ENCODE peak calls at places on chromosomes 4 and X, in seven cellular contexts. T is H54, X is gastrocnemius medialis, I is erythroblast, D is suprapubic skin, W is NB4, V is endothelial cell of umbilical vein. C is an unnamed sample.

GRCh38 chrX:112819013-112819635 is 21.5 kb downstream of the AMOT start:
- DNase-seq in T (no peak), X (no peak), I (no peak), D (no peak), W (no peak), V (no peak), C (no peak)

GRCh38 chrX:45623266-45623665 is 422.6 kb upstream of the DIPK2B start:
- DNase-seq in T (no peak), X (no peak), I (no peak), D (no peak), W (no peak), V (peak), C (no peak)

GRCh38 chrX:124426824-124427223 is 80.5 kb downstream of the SH2D1A start:
- DNase-seq in T (no peak), X (no peak), I (no peak), D (no peak), W (no peak), V (peak), C (no peak)

GRCh38 chr4:158315706-158316105 is 105.4 kb downstream of the TMEM144 start:
- DNase-seq in T (no peak), X (no peak), I (no peak), D (no peak), W (no peak), V (peak), C (no peak)

GRCh38 chr4:26010266-26010665 is 96.2 kb downstream of the SMIM20 start:
- DNase-seq in T (no peak), X (no peak), I (no peak), D (no peak), W (no peak), V (no peak), C (no peak)

GRCh38 chr4:26590639-26591038 is 6.8 kb downstream of the TBC1D19 start:
- DNase-seq in T (no peak), X (no peak), I (no peak), D (no peak), W (no peak), V (no peak), C (no peak)

GRCh38 chrX:39258331-39258730 is 457.1 kb downstream of the MID1IP1 start:
- DNase-seq in T (no peak), X (peak), I (peak), D (no peak), W (no peak), V (no peak), C (no peak)

GRCh38 chr4:72896515-72896914 is 173.0 kb downstream of the COX18 start:
- DNase-seq in T (no peak), X (no peak), I (no peak), D (no peak), W (no peak), V (no peak), C (no peak)

GRCh38 chrX:106894978-106895452 is 8.1 kb downstream of the RIPPLY1 start:
- DNase-seq in T (peak), X (no peak), I (no peak), D (no peak), W (no peak), V (peak), C (no peak)

GRCh38 chr4:96895826-96896225 is 1055.9 kb downstream of the PDHA2 start:
- DNase-seq in T (no peak), X (no peak), I (no peak), D (no peak), W (no peak), V (no peak), C (no peak)

GRCh38 chr4:21819086-21819485 is 129.5 kb downstream of the KCNIP4 start:
- DNase-seq in T (no peak), X (no peak), I (no peak), D (no peak), W (no peak), V (peak), C (no peak)

GRCh38 chr4:52019941-52020657 is at the start of gene LRRC66:
- DNase-seq in T (no peak), X (no peak), I (no peak), D (no peak), W (no peak), V (peak), C (no peak)

GRCh38 chr4:58809366-58809765 is 1699.2 kb upstream of the IGFBP7 start:
- DNase-seq in T (no peak), X (no peak), I (no peak), D (no peak), W (no peak), V (no peak), C (no peak)

GRCh38 chr4:4216668-4217067 is 10.1 kb downstream of the OTOP1 start:
- DNase-seq in T (peak), X (no peak), I (no peak), D (no peak), W (no peak), V (no peak), C (peak)

GRCh38 chr4:72631296-72631695 is 62.3 kb upstream of the ADAMTS3 start:
- DNase-seq in T (peak), X (no peak), I (no peak), D (no peak), W (no peak), V (no peak), C (no peak)

GRCh38 chr4:141002323-141002805 is 130.9 kb downstream of the RNF150 start:
- DNase-seq in T (no peak), X (no peak), I (no peak), D (no peak), W (no peak), V (no peak), C (no peak)

GRCh38 chrX:107669885-107670628 is 41.7 kb downstream of the PRPS1 start:
- DNase-seq in T (no peak), X (no peak), I (peak), D (no peak), W (no peak), V (no peak), C (no peak)

GRCh38 chr4:16896871-16897270 is 1.6 kb downstream of the LDB2 start:
- DNase-seq in T (no peak), X (no peak), I (no peak), D (no peak), W (no peak), V (peak), C (no peak)

GRCh38 chr4:11605597-11605996 is 176.9 kb upstream of the HS3ST1 start:
- DNase-seq in T (no peak), X (no peak), I (no peak), D (no peak), W (no peak), V (peak), C (no peak)

GRCh38 chr4:152106113-152106763 is 345.4 kb upstream of the GATB start:
- DNase-seq in T (peak), X (no peak), I (no peak), D (peak), W (peak), V (peak), C (peak)

GRCh38 chr4:79927931-79928330 is 145.1 kb downstream of the ANTXR2 start:
- DNase-seq in T (no peak), X (no peak), I (no peak), D (no peak), W (no peak), V (no peak), C (no peak)

GRCh38 chr4:153809307-153809706 is 20.4 kb upstream of the SFRP2 start:
- DNase-seq in T (no peak), X (no peak), I (no peak), D (no peak), W (no peak), V (no peak), C (no peak)

GRCh38 chr4:164383187-164384181 is 370.4 kb upstream of the SMIM31 start:
- DNase-seq in T (peak), X (no peak), I (peak), D (no peak), W (no peak), V (no peak), C (no peak)

GRCh38 chrX:56764975-56765791 is 36.1 kb downstream of the NBDY start:
- DNase-seq in T (no peak), X (no peak), I (no peak), D (peak), W (no peak), V (no peak), C (peak)

GRCh38 chr4:149120331-149121014 is 678.3 kb upstream of the NR3C2 start:
- DNase-seq in T (no peak), X (no peak), I (no peak), D (no peak), W (no peak), V (no peak), C (no peak)

GRCh38 chr4:57191523-57192034 is 81.4 kb upstream of the IGFBP7 start:
- DNase-seq in T (no peak), X (no peak), I (no peak), D (no peak), W (no peak), V (peak), C (no peak)

GRCh38 chr4:151157543-151157942 is 58.1 kb downstream of the RPS3A start:
- DNase-seq in T (no peak), X (no peak), I (no peak), D (no peak), W (no peak), V (no peak), C (no peak)

DNA sequence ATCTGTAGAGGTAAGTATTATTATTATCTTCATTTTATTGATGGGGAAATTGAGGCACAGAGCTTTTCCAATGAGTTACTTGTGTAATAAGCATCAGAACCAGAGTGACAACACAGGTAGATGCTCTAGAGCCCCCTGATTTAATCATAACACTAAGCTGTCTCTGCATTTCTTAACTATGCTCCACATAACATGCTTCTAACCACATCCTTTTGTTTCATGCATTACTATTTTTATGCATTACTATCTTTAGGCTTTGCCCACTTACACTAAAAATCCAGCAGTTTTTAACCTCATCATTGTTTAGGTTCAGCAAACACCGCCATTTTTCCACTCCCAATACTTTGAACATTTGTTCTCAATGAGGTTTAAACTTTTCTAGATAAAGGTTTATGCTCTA is 1900.8 kb upstream of the PCDH10 start:
- DNase-seq in T (no peak), X (no peak), I (no peak), D (no peak), W (no peak), V (no peak), C (no peak)
- TF ChIP-seq POLR2A in T (no peak), X (no peak), I (no peak), D (no peak), W (no peak), V (no peak), C (no peak)

GRCh38 chr4:108209489-108209888 is 40.8 kb upstream of the LEF1 start:
- DNase-seq in T (no peak), X (no peak), I (no peak), D (no peak), W (no peak), V (no peak), C (no peak)
- TF ChIP-seq POLR2A in T (no peak), X (no peak), I (no peak), D (no peak), W (no peak), V (no peak), C (no peak)

GRCh38 chrX:154019061-154019621 is 561 bp downstream of the IRAK1 start:
- DNase-seq in T (no peak), X (no peak), I (peak), D (no peak), W (peak), V (no peak), C (no peak)

GRCh38 chrX:154020500-154021115 is 906 bp upstream of the IRAK1 start:
- DNase-seq in T (no peak), X (no peak), I (peak), D (no peak), W (peak), V (no peak), C (no peak)

GRCh38 chrX:154021131-154021611 is 1.5 kb upstream of the IRAK1 start:
- DNase-seq in T (peak), X (no peak), I (peak), D (no peak), W (peak), V (peak), C (no peak)

GRCh38 chrX:154018518-154019060 is 1.1 kb downstream of the IRAK1 start:
- DNase-seq in T (no peak), X (no peak), I (no peak), D (no peak), W (peak), V (no peak), C (no peak)

GRCh38 chrX:154019633-154020499 is at the start of gene IRAK1:
- DNase-seq in T (peak), X (no peak), I (peak), D (no peak), W (peak), V (peak), C (no peak)
- TF ChIP-seq POLR2A in T (peak), X (peak), I (peak), D (no peak), W (peak), V (no peak), C (no peak)

DNA sequence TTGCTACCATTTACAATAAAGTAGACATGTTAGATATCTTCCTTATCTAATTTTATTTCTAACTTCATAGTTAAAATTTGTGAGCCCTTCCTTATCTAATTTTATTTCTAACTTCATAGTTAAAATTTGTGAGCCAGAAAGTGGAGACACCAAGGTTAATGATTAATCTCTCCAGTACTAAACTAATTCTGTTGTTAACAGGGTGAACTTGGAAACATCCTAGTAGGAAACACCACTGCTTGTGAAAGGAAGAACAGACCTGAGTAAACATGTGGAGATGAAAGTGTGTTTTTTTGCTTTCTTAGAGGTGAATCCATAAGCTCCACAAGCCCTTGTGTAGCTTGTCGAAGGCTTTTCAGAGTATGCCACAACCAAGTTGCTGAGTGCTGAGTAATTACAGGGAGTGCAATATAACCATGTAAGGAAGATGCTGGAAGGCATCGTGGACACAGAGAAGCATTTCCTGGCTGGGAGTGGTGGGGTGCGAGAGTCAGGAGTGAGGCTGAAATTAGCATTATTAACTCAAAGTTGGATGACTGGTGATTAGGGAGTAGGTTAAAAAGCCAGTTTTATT is 118.6 kb upstream of the NEIL3 start:
- DNase-seq in T (no peak), X (no peak), I (no peak), D (no peak), W (no peak), V (no peak), C (no peak)
- TF ChIP-seq POLR2A in T (no peak), X (no peak), I (no peak), D (no peak), W (no peak), V (no peak), C (no peak)

C was measured in esophagus muscularis mucosa.